ENCODE peak calls at places on chromosome 10, in four cellular contexts. T, W, J and X are unnamed samples.

GRCh38 chr10:132499367-132499685 is 38.3 kb upstream of the INPP5A start:
- DNase-seq in T (no peak), W (peak; percentile 21), J (no peak), X (no peak)

GRCh38 chr10:124221356-124222297 is 128.2 kb upstream of the CHST15 start:
- DNase-seq in T (no peak), W (no peak), J (peak; percentile 74), X (no peak)

GRCh38 chr10:91520657-91521056 is 110.5 kb downstream of the HECTD2 start:
- DNase-seq in T (no peak), W (peak; percentile 65), J (no peak), X (no peak)

GRCh38 chr10:95321554-95322301 is 30.9 kb upstream of the PDLIM1 start:
- DNase-seq in T (no peak), J (no peak), W (no peak), X (no peak)

GRCh38 chr10:116395223-116395985 is 32.2 kb upstream of the PNLIPRP3 start:
- DNase-seq in W (no peak), T (no peak), J (no peak), X (no peak)

GRCh38 chr10:106500585-106501525 is 663.7 kb downstream of the SORCS1 start:
- DNase-seq in J (no peak), W (no peak), T (no peak), X (no peak)

GRCh38 chr10:44569193-44570091 is 184.5 kb upstream of the CXCL12 start:
- DNase-seq in T (no peak), W (peak; percentile 78), J (no peak), X (no peak)

GRCh38 chr10:34580643-34581042 is 234.5 kb downstream of the PARD3 start:
- DNase-seq in W (no peak), T (no peak), J (no peak), X (no peak)

GRCh38 chr10:78474743-78475142 is 441.1 kb downstream of the RPS24 start:
- DNase-seq in W (no peak), J (no peak), T (no peak), X (no peak)

GRCh38 chr10:80472234-80473095 is 18.4 kb downstream of the TSPAN14 start:
- DNase-seq in J (peak; percentile 66), W (no peak), T (no peak), X (no peak)

GRCh38 chr10:124568858-124569622 is 107.4 kb downstream of the LHPP start:
- DNase-seq in W (peak; percentile 21), T (no peak), J (no peak), X (no peak)

GRCh38 chr10:71547841-71548493 is 151.2 kb downstream of the CDH23 start:
- DNase-seq in J (no peak), W (peak; percentile 75), T (no peak), X (no peak)

GRCh38 chr10:114492351-114493037 is 88.2 kb upstream of the AFAP1L2 start:
- DNase-seq in W (no peak), J (peak; percentile 78), T (no peak), X (no peak)

GRCh38 chr10:62732841-62733653 is 71.5 kb upstream of the ADO start:
- DNase-seq in W (no peak), J (peak; percentile 21), T (no peak), X (no peak)

GRCh38 chr10:101388671-101389276 is 34.8 kb downstream of the BTRC start:
- DNase-seq in J (no peak), T (no peak), W (no peak), X (no peak)

GRCh38 chr10:9211228-9211627 is 1156.7 kb downstream of the GATA3 start:
- DNase-seq in T (no peak), J (no peak), W (no peak), X (no peak)

GRCh38 chr10:14543048-14543903 is 212.6 kb upstream of the FRMD4A start:
- DNase-seq in T (no peak), W (peak; percentile 73), J (no peak), X (no peak)

GRCh38 chr10:78600740-78601139 is 468.0 kb upstream of the ZMIZ1 start:
- DNase-seq in W (no peak), T (no peak), J (no peak), X (no peak)

GRCh38 chr10:120451968-120452367 is 5.1 kb upstream of the PLPP4 start:
- DNase-seq in W (no peak), J (no peak), T (no peak), X (no peak)

GRCh38 chr10:111275091-111275490 is 198.3 kb downstream of the ADRA2A start:
- DNase-seq in W (no peak), J (no peak), T (no peak), X (no peak)

GRCh38 chr10:50623299-50624153 is at the start of gene SGMS1:
- DNase-seq in T (no peak), W (peak; percentile 93), J (peak; percentile 90), X (peak; percentile 87)

GRCh38 chr10:71454347-71454746 is 57.6 kb downstream of the CDH23 start:
- DNase-seq in T (no peak), W (no peak), J (no peak), X (no peak)

GRCh38 chr10:105691811-105692210 is 1050.7 kb downstream of the SORCS3 start:
- DNase-seq in T (peak; percentile 2), J (peak; percentile 19), W (no peak), X (no peak)

GRCh38 chr10:70735161-70735560 is 50.0 kb downstream of the TBATA start:
- DNase-seq in J (no peak), T (no peak), W (peak; percentile 41), X (no peak)

GRCh38 chr10:59099536-59099935 is 76.9 kb upstream of the PHYHIPL start:
- DNase-seq in J (no peak), W (no peak), T (no peak), X (no peak)

GRCh38 chr10:49334993-49335972 is 36.3 kb downstream of the C10orf71 start:
- DNase-seq in T (no peak), J (peak; percentile 29), W (no peak), X (no peak)

GRCh38 chr10:129365767-129366400 is 101.2 kb upstream of the MGMT start:
- DNase-seq in W (no peak), J (peak; percentile 27), T (no peak), X (no peak)

GRCh38 chr10:131429141-131429540 is 117.6 kb upstream of the TCERG1L start:
- DNase-seq in W (no peak), J (no peak), T (no peak), X (no peak)

GRCh38 chr10:12975266-12975665 is 26.2 kb downstream of the CCDC3 start:
- DNase-seq in J (peak; percentile 2), W (no peak), T (no peak), X (no peak)

GRCh38 chr10:100347568-100348195 is 649 bp downstream of the SCD start:
- DNase-seq in W (no peak), T (no peak), J (peak; percentile 25), X (no peak)

GRCh38 chr10:69010151-69010640 is 21.6 kb downstream of the KIFBP start:
- DNase-seq in J (no peak), T (no peak), W (no peak), X (no peak)

GRCh38 chr10:79229081-79229541 is 118.2 kb upstream of the PPIF start:
- DNase-seq in J (no peak), W (no peak), T (no peak), X (no peak)

GRCh38 chr10:51718804-51719291 is 19.5 kb upstream of the CSTF2T start:
- DNase-seq in W (no peak), T (no peak), J (no peak), X (no peak)

GRCh38 chr10:50033481-50033880 is 34.3 kb upstream of the WASHC2A start:
- DNase-seq in J (no peak), T (no peak), W (no peak), X (no peak)

GRCh38 chr10:62082729-62083412 is 181.4 kb downstream of the ARID5B start:
- DNase-seq in T (no peak), W (no peak), J (peak; percentile 73), X (no peak)

GRCh38 chr10:104328916-104329710 is 9.2 kb downstream of the ITPRIP start:
- DNase-seq in T (no peak), W (peak; percentile 76), J (peak; percentile 58), X (peak; percentile 44)

GRCh38 chr10:79159141-79159619 is 90.4 kb downstream of the ZMIZ1 start:
- DNase-seq in W (peak; percentile 83), J (no peak), T (no peak), X (no peak)

DNA sequence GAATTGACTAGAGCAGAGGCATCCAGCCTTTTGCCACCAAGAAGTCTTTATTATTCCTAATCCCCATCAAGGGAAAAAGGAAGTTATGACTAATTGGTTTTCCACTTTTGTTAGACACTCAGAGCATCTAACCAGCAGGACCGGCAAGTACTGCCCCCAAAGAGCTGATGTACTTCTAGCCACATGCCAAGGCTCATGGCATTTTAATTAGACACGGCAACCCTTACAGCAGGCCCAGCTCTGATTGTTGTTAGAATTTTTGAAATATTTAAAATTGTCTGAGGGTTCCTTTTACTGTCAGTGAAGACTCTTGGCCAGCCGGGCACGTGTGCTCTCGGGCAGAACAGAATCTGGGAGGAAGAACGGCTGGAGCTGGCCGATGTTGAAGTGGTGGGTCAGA is 114.8 kb downstream of the SPAG6 start:
- DNase-seq in T (no peak), W (no peak), J (no peak), X (no peak)
- H3K27ac ChIP-seq in T (no peak overlapping the region), W (no peak overlapping the region), J (no peak overlapping the region), X (no peak overlapping the region)

DNA sequence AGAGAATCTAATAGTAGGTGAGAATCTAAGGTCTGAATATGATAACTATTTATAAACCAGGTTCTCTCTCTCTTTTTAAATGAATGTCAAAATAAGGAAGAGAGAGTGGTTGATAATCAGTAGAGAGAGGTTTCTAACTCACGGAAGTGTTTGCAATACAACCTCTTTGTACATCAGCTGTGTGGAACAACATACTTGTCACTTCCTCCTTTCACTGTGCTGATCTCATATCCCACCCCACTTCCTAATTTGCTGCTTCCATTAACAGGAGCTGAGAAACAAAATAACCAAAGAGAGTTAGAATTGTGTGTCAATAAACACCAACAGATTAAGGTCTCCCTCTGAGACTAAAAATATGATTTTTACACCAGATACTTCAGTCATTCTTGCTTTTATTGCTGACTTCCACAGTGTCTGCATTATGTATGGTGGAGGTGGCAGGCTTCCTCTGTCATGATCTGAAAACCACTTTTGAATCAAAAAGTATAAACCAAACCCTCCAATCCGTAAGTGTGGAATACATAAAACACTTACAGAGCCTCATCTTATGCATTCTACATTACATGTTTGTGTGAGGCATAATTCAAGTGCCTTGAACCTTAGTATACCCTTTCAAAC is 25.0 kb downstream of the CACUL1 start:
- DNase-seq in J (peak; percentile 63), T (no peak), W (no peak), X (no peak)
- H3K27ac ChIP-seq in J (peak overlapping the region; percentile 18), T (no peak overlapping the region), W (no peak overlapping the region), X (peak overlapping the region; percentile 31)

GRCh38 chr10:4066581-4067403 is 281.8 kb upstream of the KLF6 start:
- DNase-seq in T (no peak), W (no peak), J (no peak), X (no peak)
- H3K27ac ChIP-seq in T (no peak overlapping the region), W (no peak overlapping the region), J (no peak overlapping the region), X (no peak overlapping the region)

GRCh38 chr10:72626444-72626754 is 520 bp upstream of the MICU1 start:
- DNase-seq in T (no peak), W (no peak), J (no peak), X (no peak)
- H3K27ac ChIP-seq in T (peak overlapping the region; percentile 76), W (no peak overlapping the region), J (peak overlapping the region; percentile 44), X (peak overlapping the region; percentile 37)

GRCh38 chr10:113035724-113036312 is 85.8 kb downstream of the TCF7L2 start:
- DNase-seq in T (no peak), W (no peak), J (no peak), X (no peak)
- H3K27ac ChIP-seq in T (no peak overlapping the region), W (peak overlapping the region; percentile 5), J (no peak overlapping the region), X (no peak overlapping the region)